ENCODE peak calls at places on chromosome 4, in five cellular contexts. E is HFFc6; O is stimulated activated CD8-positive, alpha-beta memory T cell treated with anti-CD3 and anti-CD28 coated beads, Interleukin-4, amount 100 ng/mL, for 24 hours; T is right cardiac atrium; M is mucosa of descending colon. F is an unnamed sample.
A peak's percentile ranks its signal among the peaks of the same experiment; 100 is the strongest.

GRCh38 chr4:128649575-128650205 is 159.8 kb upstream of the JADE1 start:
- DNase-seq in E (peak; percentile 59), O (no peak), T (no peak), M (no peak), F (no peak)

GRCh38 chr4:1728061-1728980 is 7.0 kb downstream of the TACC3 start:
- DNase-seq in M (peak; percentile 48), T (peak; percentile 60), E (no peak), O (no peak), F (peak; percentile 66)

GRCh38 chr4:16056681-16057400 is 27.0 kb downstream of the PROM1 start:
- DNase-seq in M (no peak), E (no peak), O (no peak), T (no peak), F (no peak)

GRCh38 chr4:121932212-121932974 is 19.5 kb downstream of the TRPC3 start:
- DNase-seq in T (peak; percentile 45), E (no peak), O (no peak), M (peak; percentile 42), F (no peak)

GRCh38 chr4:115433501-115433900 is 320.1 kb upstream of the NDST4 start:
- DNase-seq in M (no peak), E (no peak), T (no peak), O (no peak), F (no peak)

GRCh38 chr4:87502580-87503238 is 26.5 kb downstream of the SPARCL1 start:
- DNase-seq in E (peak; percentile 68), M (no peak), T (no peak), O (no peak), F (no peak)

GRCh38 chr4:107951551-107951950 is 20.2 kb downstream of the CYP2U1 start:
- DNase-seq in M (no peak), T (no peak), E (peak; percentile 85), O (no peak), F (no peak)

GRCh38 chr4:82786004-82786400 is 12.6 kb downstream of the SCD5 start:
- DNase-seq in E (no peak), M (no peak), O (no peak), T (no peak), F (no peak)

GRCh38 chr4:128349921-128350320 is 62.3 kb upstream of the PGRMC2 start:
- DNase-seq in M (no peak), O (no peak), T (no peak), E (peak; percentile 80), F (no peak)

GRCh38 chr4:184471872-184472539 is 2.3 kb downstream of the IRF2 start:
- DNase-seq in T (no peak), O (no peak), E (peak; percentile 22), M (no peak), F (no peak)

GRCh38 chr4:7854697-7855370 is 84.8 kb downstream of the AFAP1 start:
- DNase-seq in E (no peak), M (no peak), O (peak; percentile 18), T (no peak), F (no peak)

GRCh38 chr4:94595880-94596483 is 144.2 kb downstream of the PDLIM5 start:
- DNase-seq in T (no peak), M (no peak), E (peak; percentile 48), O (no peak), F (no peak)

GRCh38 chr4:137526681-137527080 is 5.6 kb downstream of the PCDH18 start:
- DNase-seq in M (no peak), O (no peak), E (no peak), T (no peak), F (no peak)

GRCh38 chr4:15551740-15552446 is 82.2 kb downstream of the CC2D2A start:
- DNase-seq in M (no peak), T (no peak), O (no peak), E (no peak), F (no peak)

GRCh38 chr4:113145519-113146291 is 96.3 kb downstream of the ANK2 start:
- DNase-seq in M (no peak), E (no peak), T (peak; percentile 49), O (no peak), F (no peak)

F was measured in pancreas.